ENCODE peak calls at places on chromosomes 13 and 19, in four cellular contexts. One of them, this sample, is unnamed. For H3K9me3, the result is how much of the 10 kb centered on the place peaks cover.

GRCh38 chr19:33407716-33408115 is 34.2 kb downstream of the CEBPG start:
- DNase-seq in cardiac muscle cell: no peak
- DNase-seq in effector memory CD4-positive, alpha-beta T cell: no peak
- DNase-seq in CD8-positive, alpha-beta memory T cell: no peak
- DNase-seq in this sample: no peak

GRCh38 chr19:35098413-35099049 is 17.1 kb upstream of the FXYD3 start:
- DNase-seq in cardiac muscle cell: no peak
- DNase-seq in effector memory CD4-positive, alpha-beta T cell: no peak
- DNase-seq in CD8-positive, alpha-beta memory T cell: no peak
- DNase-seq in this sample: no peak

GRCh38 chr19:19372656-19373416 is 32.6 kb upstream of the GATAD2A start:
- DNase-seq in cardiac muscle cell: peak
- DNase-seq in effector memory CD4-positive, alpha-beta T cell: no peak
- DNase-seq in CD8-positive, alpha-beta memory T cell: no peak
- DNase-seq in this sample: peak

GRCh38 chr19:40217921-40218890 is at the start of gene TTC9B:
- DNase-seq in cardiac muscle cell: no peak
- DNase-seq in effector memory CD4-positive, alpha-beta T cell: no peak
- DNase-seq in CD8-positive, alpha-beta memory T cell: peak
- DNase-seq in this sample: peak

GRCh38 chr19:42942187-42942789 is 5.3 kb upstream of the PSG7 start:
- DNase-seq in cardiac muscle cell: no peak
- DNase-seq in effector memory CD4-positive, alpha-beta T cell: no peak
- DNase-seq in CD8-positive, alpha-beta memory T cell: no peak
- DNase-seq in this sample: no peak

GRCh38 chr13:23766939-23767338 is 122.3 kb downstream of the MIPEP start:
- DNase-seq in cardiac muscle cell: no peak
- DNase-seq in effector memory CD4-positive, alpha-beta T cell: no peak
- DNase-seq in CD8-positive, alpha-beta memory T cell: no peak
- DNase-seq in this sample: no peak

GRCh38 chr19:33048806-33049676 is 15.6 kb downstream of the RHPN2 start:
- DNase-seq in cardiac muscle cell: peak
- DNase-seq in effector memory CD4-positive, alpha-beta T cell: no peak
- DNase-seq in CD8-positive, alpha-beta memory T cell: no peak
- DNase-seq in this sample: no peak

GRCh38 chr13:113739527-113740285 is 19.3 kb upstream of the TMEM255B start:
- DNase-seq in cardiac muscle cell: no peak
- DNase-seq in effector memory CD4-positive, alpha-beta T cell: no peak
- DNase-seq in CD8-positive, alpha-beta memory T cell: no peak
- DNase-seq in this sample: no peak

GRCh38 chr19:23971598-23971997 is 56.9 kb downstream of the ZNF726 start:
- DNase-seq in cardiac muscle cell: no peak
- DNase-seq in effector memory CD4-positive, alpha-beta T cell: no peak
- DNase-seq in CD8-positive, alpha-beta memory T cell: no peak
- DNase-seq in this sample: no peak

GRCh38 chr19:30593358-30593757 is 221.2 kb downstream of the ZNF536 start:
- DNase-seq in cardiac muscle cell: no peak
- DNase-seq in effector memory CD4-positive, alpha-beta T cell: no peak
- DNase-seq in CD8-positive, alpha-beta memory T cell: no peak
- DNase-seq in this sample: no peak

GRCh38 chr19:20077791-20078463 is at the start of gene ZNF90:
- DNase-seq in cardiac muscle cell: peak
- DNase-seq in effector memory CD4-positive, alpha-beta T cell: peak
- DNase-seq in CD8-positive, alpha-beta memory T cell: peak
- DNase-seq in this sample: no peak

GRCh38 chr13:52851153-52851962 is 2.9 kb upstream of the PCDH8 start:
- DNase-seq in cardiac muscle cell: peak
- DNase-seq in effector memory CD4-positive, alpha-beta T cell: no peak
- DNase-seq in CD8-positive, alpha-beta memory T cell: no peak
- DNase-seq in this sample: peak

GRCh38 chr13:47455581-47455980 is 545.5 kb downstream of the SUCLA2 start:
- DNase-seq in cardiac muscle cell: peak
- DNase-seq in effector memory CD4-positive, alpha-beta T cell: no peak
- DNase-seq in CD8-positive, alpha-beta memory T cell: no peak
- DNase-seq in this sample: no peak

GRCh38 chr13:35512271-35512920 is 35.9 kb upstream of the MAB21L1 start:
- DNase-seq in cardiac muscle cell: peak
- DNase-seq in effector memory CD4-positive, alpha-beta T cell: no peak
- DNase-seq in CD8-positive, alpha-beta memory T cell: no peak
- DNase-seq in this sample: no peak

GRCh38 chr13:96900992-96901391 is 93.3 kb downstream of the OXGR1 start:
- DNase-seq in cardiac muscle cell: no peak
- DNase-seq in effector memory CD4-positive, alpha-beta T cell: no peak
- DNase-seq in CD8-positive, alpha-beta memory T cell: no peak
- DNase-seq in this sample: no peak

GRCh38 chr13:110984798-110985197 is 69.9 kb upstream of the ANKRD10 start:
- DNase-seq in cardiac muscle cell: no peak
- DNase-seq in effector memory CD4-positive, alpha-beta T cell: no peak
- DNase-seq in CD8-positive, alpha-beta memory T cell: no peak
- DNase-seq in this sample: no peak

GRCh38 chr13:69912576-69913074 is 195.0 kb upstream of the ATXN8OS start:
- DNase-seq in cardiac muscle cell: no peak
- DNase-seq in effector memory CD4-positive, alpha-beta T cell: no peak
- DNase-seq in CD8-positive, alpha-beta memory T cell: no peak
- DNase-seq in this sample: no peak

GRCh38 chr13:109669956-109670355 is 116.4 kb downstream of the IRS2 start:
- DNase-seq in cardiac muscle cell: no peak
- DNase-seq in effector memory CD4-positive, alpha-beta T cell: no peak
- DNase-seq in CD8-positive, alpha-beta memory T cell: no peak
- DNase-seq in this sample: peak

GRCh38 chr19:5369962-5370367 is 29.4 kb upstream of the PTPRS start:
- DNase-seq in cardiac muscle cell: peak
- DNase-seq in effector memory CD4-positive, alpha-beta T cell: no peak
- DNase-seq in CD8-positive, alpha-beta memory T cell: peak
- DNase-seq in this sample: peak

GRCh38 chr13:23631676-23632622 is 61.7 kb downstream of the TNFRSF19 start:
- DNase-seq in cardiac muscle cell: no peak
- DNase-seq in effector memory CD4-positive, alpha-beta T cell: no peak
- DNase-seq in CD8-positive, alpha-beta memory T cell: no peak
- DNase-seq in this sample: peak

GRCh38 chr19:34962945-34963530 is 991 bp downstream of the ZNF792 start:
- DNase-seq in cardiac muscle cell: no peak
- DNase-seq in effector memory CD4-positive, alpha-beta T cell: no peak
- DNase-seq in CD8-positive, alpha-beta memory T cell: no peak
- DNase-seq in this sample: no peak

GRCh38 chr19:35004517-35005255 is 4.6 kb downstream of the GRAMD1A start:
- DNase-seq in cardiac muscle cell: no peak
- DNase-seq in effector memory CD4-positive, alpha-beta T cell: no peak
- DNase-seq in CD8-positive, alpha-beta memory T cell: no peak
- DNase-seq in this sample: peak

GRCh38 chr13:65725001-65725400 is 1505.1 kb downstream of the PCDH9 start:
- DNase-seq in cardiac muscle cell: peak
- DNase-seq in effector memory CD4-positive, alpha-beta T cell: no peak
- DNase-seq in CD8-positive, alpha-beta memory T cell: no peak
- DNase-seq in this sample: no peak

GRCh38 chr19:2477732-2478191 is 1.8 kb downstream of the GADD45B start:
- DNase-seq in cardiac muscle cell: peak
- DNase-seq in effector memory CD4-positive, alpha-beta T cell: no peak
- DNase-seq in CD8-positive, alpha-beta memory T cell: no peak
- DNase-seq in this sample: no peak

GRCh38 chr19:10420444-10421239 is at the start of gene PDE4A:
- DNase-seq in cardiac muscle cell: peak
- DNase-seq in effector memory CD4-positive, alpha-beta T cell: no peak
- DNase-seq in CD8-positive, alpha-beta memory T cell: peak
- DNase-seq in this sample: peak

GRCh38 chr13:102940770-102941169 is 94.9 kb downstream of the ERCC5 start:
- DNase-seq in cardiac muscle cell: no peak
- DNase-seq in effector memory CD4-positive, alpha-beta T cell: no peak
- DNase-seq in CD8-positive, alpha-beta memory T cell: no peak
- DNase-seq in this sample: no peak

GRCh38 chr13:32824671-32825070 is 191.6 kb upstream of the KL start:
- DNase-seq in cardiac muscle cell: peak
- DNase-seq in effector memory CD4-positive, alpha-beta T cell: no peak
- DNase-seq in CD8-positive, alpha-beta memory T cell: no peak
- DNase-seq in this sample: peak
- H3K27ac ChIP-seq in cardiac muscle cell: no peak
- H3K27ac ChIP-seq in effector memory CD4-positive, alpha-beta T cell: no peak
- H3K27ac ChIP-seq in CD8-positive, alpha-beta memory T cell: no peak
- H3K27ac ChIP-seq in this sample: peak

GRCh38 chr19:48731452-48731851 is 9.0 kb downstream of the RASIP1 start:
- DNase-seq in cardiac muscle cell: no peak
- DNase-seq in effector memory CD4-positive, alpha-beta T cell: no peak
- DNase-seq in CD8-positive, alpha-beta memory T cell: no peak
- DNase-seq in this sample: no peak

GRCh38 chr19:48738557-48739399 is 1.6 kb downstream of the RASIP1 start:
- DNase-seq in cardiac muscle cell: peak
- DNase-seq in effector memory CD4-positive, alpha-beta T cell: peak
- DNase-seq in CD8-positive, alpha-beta memory T cell: peak
- DNase-seq in this sample: peak

GRCh38 chr19:48737360-48737998 is 2.9 kb downstream of the RASIP1 start:
- DNase-seq in cardiac muscle cell: peak
- DNase-seq in effector memory CD4-positive, alpha-beta T cell: no peak
- DNase-seq in CD8-positive, alpha-beta memory T cell: no peak
- DNase-seq in this sample: no peak

GRCh38 chr19:48734625-48735024 is 5.8 kb downstream of the RASIP1 start:
- DNase-seq in cardiac muscle cell: no peak
- DNase-seq in effector memory CD4-positive, alpha-beta T cell: no peak
- DNase-seq in CD8-positive, alpha-beta memory T cell: no peak
- DNase-seq in this sample: no peak

GRCh38 chr19:48735031-48735615 is 5.3 kb downstream of the RASIP1 start:
- DNase-seq in cardiac muscle cell: peak
- DNase-seq in effector memory CD4-positive, alpha-beta T cell: no peak
- DNase-seq in CD8-positive, alpha-beta memory T cell: no peak
- DNase-seq in this sample: no peak
- H3K4me3 ChIP-seq in cardiac muscle cell: peak
- H3K4me3 ChIP-seq in effector memory CD4-positive, alpha-beta T cell: no peak
- H3K4me3 ChIP-seq in CD8-positive, alpha-beta memory T cell: no peak
- H3K4me3 ChIP-seq in this sample: no peak

GRCh38 chr19:56403261-56403660 is 871 bp upstream of the ZNF583 start:
- DNase-seq in cardiac muscle cell: peak
- DNase-seq in effector memory CD4-positive, alpha-beta T cell: no peak
- DNase-seq in CD8-positive, alpha-beta memory T cell: no peak
- DNase-seq in this sample: no peak

GRCh38 chr19:56403764-56404704 is at the start of gene ZNF583:
- DNase-seq in cardiac muscle cell: peak
- DNase-seq in effector memory CD4-positive, alpha-beta T cell: peak
- DNase-seq in CD8-positive, alpha-beta memory T cell: peak
- DNase-seq in this sample: peak

GRCh38 chr19:56405062-56405461 is 930 bp downstream of the ZNF583 start:
- DNase-seq in cardiac muscle cell: no peak
- DNase-seq in effector memory CD4-positive, alpha-beta T cell: no peak
- DNase-seq in CD8-positive, alpha-beta memory T cell: no peak
- DNase-seq in this sample: no peak

GRCh38 chr19:56400485-56400884 is 3.6 kb upstream of the ZNF583 start:
- DNase-seq in cardiac muscle cell: no peak
- DNase-seq in effector memory CD4-positive, alpha-beta T cell: no peak
- DNase-seq in CD8-positive, alpha-beta memory T cell: no peak
- DNase-seq in this sample: no peak

GRCh38 chr19:56404705-56405056 is 549 bp downstream of the ZNF583 start:
- DNase-seq in cardiac muscle cell: no peak
- DNase-seq in effector memory CD4-positive, alpha-beta T cell: no peak
- DNase-seq in CD8-positive, alpha-beta memory T cell: no peak
- DNase-seq in this sample: no peak
- H3K9me3 ChIP-seq in cardiac muscle cell: under half
- H3K9me3 ChIP-seq in effector memory CD4-positive, alpha-beta T cell: under half
- H3K9me3 ChIP-seq in CD8-positive, alpha-beta memory T cell: under half
- H3K9me3 ChIP-seq in this sample: under half

GRCh38 chr13:51396352-51396751 is 56.5 kb downstream of the INTS6 start:
- DNase-seq in cardiac muscle cell: peak
- DNase-seq in effector memory CD4-positive, alpha-beta T cell: no peak
- DNase-seq in CD8-positive, alpha-beta memory T cell: no peak
- DNase-seq in this sample: no peak
- H3K27ac ChIP-seq in cardiac muscle cell: no peak
- H3K27ac ChIP-seq in effector memory CD4-positive, alpha-beta T cell: no peak
- H3K27ac ChIP-seq in CD8-positive, alpha-beta memory T cell: no peak
- H3K27ac ChIP-seq in this sample: no peak

GRCh38 chr19:57688011-57688763 is 6.4 kb downstream of the ZNF551 start:
- DNase-seq in cardiac muscle cell: no peak
- DNase-seq in effector memory CD4-positive, alpha-beta T cell: no peak
- DNase-seq in CD8-positive, alpha-beta memory T cell: no peak
- DNase-seq in this sample: no peak
- H3K4me3 ChIP-seq in cardiac muscle cell: no peak
- H3K4me3 ChIP-seq in effector memory CD4-positive, alpha-beta T cell: peak
- H3K4me3 ChIP-seq in CD8-positive, alpha-beta memory T cell: peak
- H3K4me3 ChIP-seq in this sample: no peak

GRCh38 chr19:1046836-1047695 is 7.2 kb downstream of the ABCA7 start:
- DNase-seq in cardiac muscle cell: no peak
- DNase-seq in effector memory CD4-positive, alpha-beta T cell: no peak
- DNase-seq in CD8-positive, alpha-beta memory T cell: no peak
- DNase-seq in this sample: no peak

GRCh38 chr19:1049106-1049505 is 9.2 kb downstream of the ABCA7 start:
- DNase-seq in cardiac muscle cell: no peak
- DNase-seq in effector memory CD4-positive, alpha-beta T cell: no peak
- DNase-seq in CD8-positive, alpha-beta memory T cell: no peak
- DNase-seq in this sample: no peak

GRCh38 chr19:1049841-1050240 is 9.9 kb downstream of the ABCA7 start:
- DNase-seq in cardiac muscle cell: no peak
- DNase-seq in effector memory CD4-positive, alpha-beta T cell: no peak
- DNase-seq in CD8-positive, alpha-beta memory T cell: no peak
- DNase-seq in this sample: no peak

GRCh38 chr19:1046117-1046626 is 6.3 kb downstream of the ABCA7 start:
- DNase-seq in cardiac muscle cell: no peak
- DNase-seq in effector memory CD4-positive, alpha-beta T cell: no peak
- DNase-seq in CD8-positive, alpha-beta memory T cell: no peak
- DNase-seq in this sample: no peak

GRCh38 chr19:1047696-1048147 is 7.8 kb downstream of the ABCA7 start:
- DNase-seq in cardiac muscle cell: no peak
- DNase-seq in effector memory CD4-positive, alpha-beta T cell: no peak
- DNase-seq in CD8-positive, alpha-beta memory T cell: no peak
- DNase-seq in this sample: no peak
- H3K9me3 ChIP-seq in cardiac muscle cell: under half
- H3K9me3 ChIP-seq in effector memory CD4-positive, alpha-beta T cell: under half
- H3K9me3 ChIP-seq in CD8-positive, alpha-beta memory T cell: under half
- H3K9me3 ChIP-seq in this sample: under half

GRCh38 chr13:40622246-40622645 is 44.2 kb downstream of the FOXO1 start:
- DNase-seq in cardiac muscle cell: no peak
- DNase-seq in effector memory CD4-positive, alpha-beta T cell: no peak
- DNase-seq in CD8-positive, alpha-beta memory T cell: no peak
- DNase-seq in this sample: no peak

GRCh38 chr13:40626977-40627376 is 39.5 kb downstream of the FOXO1 start:
- DNase-seq in cardiac muscle cell: no peak
- DNase-seq in effector memory CD4-positive, alpha-beta T cell: no peak
- DNase-seq in CD8-positive, alpha-beta memory T cell: no peak
- DNase-seq in this sample: no peak

GRCh38 chr13:40626566-40626965 is 39.9 kb downstream of the FOXO1 start:
- DNase-seq in cardiac muscle cell: no peak
- DNase-seq in effector memory CD4-positive, alpha-beta T cell: no peak
- DNase-seq in CD8-positive, alpha-beta memory T cell: no peak
- DNase-seq in this sample: no peak

GRCh38 chr13:40622761-40623160 is 43.7 kb downstream of the FOXO1 start:
- DNase-seq in cardiac muscle cell: no peak
- DNase-seq in effector memory CD4-positive, alpha-beta T cell: no peak
- DNase-seq in CD8-positive, alpha-beta memory T cell: no peak
- DNase-seq in this sample: no peak

GRCh38 chr13:40624338-40624737 is 42.1 kb downstream of the FOXO1 start:
- DNase-seq in cardiac muscle cell: peak
- DNase-seq in effector memory CD4-positive, alpha-beta T cell: no peak
- DNase-seq in CD8-positive, alpha-beta memory T cell: no peak
- DNase-seq in this sample: no peak
- H3K27ac ChIP-seq in cardiac muscle cell: no peak
- H3K27ac ChIP-seq in effector memory CD4-positive, alpha-beta T cell: no peak
- H3K27ac ChIP-seq in CD8-positive, alpha-beta memory T cell: no peak
- H3K27ac ChIP-seq in this sample: no peak

This sample was measured in SJSA1.